ENCODE peak calls at places on chromosomes 2 and 18, in seven cellular contexts. H is activated gamma-delta T cell, U is activated T-cell treated with anti-CD3 and anti-CD28 coated beads for 4 hours, R is glutamatergic neuron, X is NCI-H446, M is head of caudate nucleus, P is fibroblast of gingiva. I is an unnamed sample.

GRCh38 chr2:72895759-72896281 is 8.6 kb downstream of the SPR start:
- DNase-seq in X (no peak), P (peak), R (peak), H (no peak), U (no peak), M (no peak), I (peak)

GRCh38 chr2:234955091-234955511 is 3.3 kb downstream of the SH3BP4 start:
- DNase-seq in R (no peak), U (no peak), X (no peak), M (no peak), H (no peak), P (no peak), I (no peak)

GRCh38 chr18:29181151-29181901 is 1004.4 kb upstream of the CDH2 start:
- DNase-seq in M (no peak), H (no peak), U (no peak), R (no peak), P (peak), X (no peak), I (peak)

GRCh38 chr2:42879116-42879705 is 86.8 kb upstream of the HAAO start:
- DNase-seq in X (no peak), P (no peak), H (no peak), U (no peak), M (no peak), R (no peak), I (no peak)

GRCh38 chr2:232623768-232624553 is 9.4 kb upstream of the EFHD1 start:
- DNase-seq in X (no peak), H (no peak), P (no peak), R (no peak), M (no peak), U (no peak), I (no peak)

GRCh38 chr2:131132729-131133128 is 27.6 kb downstream of the PLEKHB2 start:
- DNase-seq in M (no peak), R (no peak), H (no peak), X (no peak), P (no peak), U (no peak), I (no peak)

GRCh38 chr2:144152817-144153271 is 367.1 kb downstream of the ZEB2 start:
- DNase-seq in H (no peak), U (no peak), X (no peak), R (no peak), P (no peak), M (no peak), I (no peak)

GRCh38 chr2:196967126-196967525 is 40.6 kb upstream of the PGAP1 start:
- DNase-seq in H (no peak), P (peak), U (no peak), M (no peak), R (no peak), X (no peak), I (no peak)

GRCh38 chr2:7691961-7692656 is 774.9 kb downstream of the RNF144A start:
- DNase-seq in R (no peak), H (no peak), M (no peak), P (no peak), U (no peak), X (no peak), I (no peak)